ENCODE peak calls at places on chromosomes 5 and 9, in ten cellular contexts. S is activated CD4-positive, alpha-beta memory T cell treated with anti-CD3 and anti-CD28 coated beads, Interleukin-2, amount 10 ng/mL, durations not matched to agents 7 days and 5 days; R is activated CD8-positive, alpha-beta memory T cell treated with anti-CD3 and anti-CD28 coated beads, Interleukin-2, amount 50 U/mL, for 48 hours; W is left lung; J is NCI-H1436; M is glutamatergic neuron; Q is Caco-2; O is RPMI7951; X is epithelial cell of prostate; G is HCT116. F is an unnamed sample.

GRCh38 chr5:173626501-173626812 is 10.0 kb upstream of the BOD1 start:
- DNase-seq in J (no peak), X (no peak), M (no peak), R (no peak), G (no peak), Q (no peak), W (no peak), S (no peak), O (no peak), F (no peak)

GRCh38 chr5:39100851-39101396 is 26.7 kb upstream of the RICTOR start:
- DNase-seq in W (peak), M (no peak), J (no peak), S (no peak), Q (no peak), X (peak), R (no peak), G (no peak), O (peak), F (no peak)

GRCh38 chr5:179370490-179371122 is 25.3 kb upstream of the ADAMTS2 start:
- DNase-seq in X (no peak), S (no peak), O (no peak), G (no peak), M (no peak), J (no peak), W (no peak), Q (no peak), R (no peak), F (no peak)

GRCh38 chr5:21649969-21650368 is 1203.2 kb downstream of the CDH12 start:
- DNase-seq in X (no peak), J (no peak), G (no peak), O (no peak), R (no peak), Q (no peak), M (no peak), W (no peak), S (no peak), F (peak)

GRCh38 chr9:79028101-79028500 is 543.7 kb upstream of the TLE4 start:
- DNase-seq in O (peak), X (no peak), M (no peak), G (no peak), R (no peak), Q (no peak), W (no peak), S (no peak), J (no peak), F (peak)

GRCh38 chr5:135533794-135534193 is 2.0 kb downstream of the NEUROG1 start:
- DNase-seq in O (no peak), S (no peak), J (no peak), G (no peak), Q (no peak), W (no peak), R (no peak), X (no peak), M (no peak), F (no peak)

GRCh38 chr5:78550891-78551290 is 97.7 kb downstream of the LHFPL2 start:
- DNase-seq in W (no peak), Q (no peak), J (no peak), O (no peak), M (no peak), X (no peak), S (no peak), G (no peak), R (no peak), F (no peak)

GRCh38 chr9:94139672-94140417 is 55.6 kb downstream of the PTPDC1 start:
- DNase-seq in Q (no peak), O (peak), R (no peak), S (no peak), X (peak), J (no peak), M (peak), G (peak), W (no peak), F (no peak)

GRCh38 chr9:109258619-109259321 is 62.1 kb downstream of the EPB41L4B start:
- DNase-seq in Q (no peak), J (no peak), X (no peak), G (no peak), O (no peak), M (peak), W (no peak), R (no peak), S (no peak), F (peak)